ENCODE peak calls at places on chromosome 10, in five cellular contexts. R is H1, S is HepG2, L is K562, I is GM12892. C is an unnamed sample.

GRCh38 chr10:51397695-51398094 is 301.7 kb downstream of the CSTF2T start:
- DNase-seq in R (no peak), S (no peak), L (no peak), I (no peak), C (no peak)

GRCh38 chr10:76242956-76243355 is 811.5 kb downstream of the LRMDA start:
- DNase-seq in R (no peak), S (no peak), L (no peak), I (no peak), C (no peak)

GRCh38 chr10:712089-712488 is 22.6 kb upstream of the DIP2C start:
- DNase-seq in R (no peak), S (peak), L (no peak), I (no peak), C (no peak)

GRCh38 chr10:87531908-87532622 is 27.4 kb downstream of the MINPP1 start:
- DNase-seq in R (no peak), S (no peak), L (no peak), I (no peak), C (no peak)

GRCh38 chr10:132272767-132273090 is 35.0 kb downstream of the STK32C start:
- DNase-seq in R (no peak), S (no peak), L (no peak), I (no peak), C (no peak)

GRCh38 chr10:20767028-20767427 is 130.1 kb downstream of the NEBL start:
- DNase-seq in R (no peak), S (no peak), L (no peak), I (no peak), C (no peak)

GRCh38 chr10:70381491-70382421 is 669 bp downstream of the LRRC20 start:
- DNase-seq in R (peak), S (no peak), L (peak), I (peak), C (peak)

GRCh38 chr10:33547976-33548375 is 213.5 kb upstream of the NRP1 start:
- DNase-seq in R (no peak), S (no peak), L (no peak), I (no peak), C (no peak)

GRCh38 chr10:130141460-130141859 is 5.3 kb downstream of the GLRX3 start:
- DNase-seq in R (no peak), S (peak), L (peak), I (no peak), C (no peak)

GRCh38 chr10:132593900-132594876 is 56.6 kb downstream of the INPP5A start:
- DNase-seq in R (no peak), S (no peak), L (no peak), I (no peak), C (peak)

GRCh38 chr10:120456626-120457430 is at the start of gene PLPP4:
- DNase-seq in R (peak), S (no peak), L (peak), I (no peak), C (peak)

GRCh38 chr10:79056361-79056735 is 12.4 kb upstream of the ZMIZ1 start:
- DNase-seq in R (no peak), S (no peak), L (no peak), I (no peak), C (no peak)

GRCh38 chr10:13206546-13207443 is 27.4 kb downstream of the UCMA start:
- DNase-seq in R (no peak), S (peak), L (no peak), I (no peak), C (no peak)

GRCh38 chr10:132229834-132230556 is 43.2 kb downstream of the DPYSL4 start:
- DNase-seq in R (no peak), S (no peak), L (no peak), I (peak), C (peak)

GRCh38 chr10:73094249-73094850 is 2.3 kb downstream of the P4HA1 start:
- DNase-seq in R (no peak), S (no peak), L (peak), I (no peak), C (no peak)

GRCh38 chr10:93062499-93063216 is 2.1 kb downstream of the CYP26C1 start:
- DNase-seq in R (peak), S (no peak), L (no peak), I (no peak), C (peak)

GRCh38 chr10:62648941-62649340 is 155.6 kb upstream of the ADO start:
- DNase-seq in R (no peak), S (no peak), L (no peak), I (no peak), C (no peak)

GRCh38 chr10:79224992-79225391 is 122.3 kb upstream of the PPIF start:
- DNase-seq in R (no peak), S (no peak), L (no peak), I (no peak), C (no peak)

GRCh38 chr10:70985824-70986336 is 97.5 kb upstream of the PCBD1 start:
- DNase-seq in R (no peak), S (no peak), L (no peak), I (no peak), C (no peak)

GRCh38 chr10:5433182-5433581 is 20.8 kb downstream of the NET1 start:
- DNase-seq in R (no peak), S (no peak), L (peak), I (no peak), C (no peak)

GRCh38 chr10:79488303-79488702 is 24.0 kb upstream of the EIF5AL1 start:
- DNase-seq in R (no peak), S (no peak), L (no peak), I (no peak), C (no peak)

GRCh38 chr10:30092151-30092790 is 32.9 kb upstream of the JCAD start:
- DNase-seq in R (no peak), S (no peak), L (no peak), I (no peak), C (no peak)

GRCh38 chr10:98312349-98312748 is 44.4 kb upstream of the LOXL4 start:
- DNase-seq in R (no peak), S (no peak), L (no peak), I (no peak), C (no peak)

GRCh38 chr10:15353471-15353870 is 17.6 kb downstream of the FAM171A1 start:
- DNase-seq in R (no peak), S (peak), L (no peak), I (no peak), C (no peak)

GRCh38 chr10:31961675-31962074 is 33.0 kb upstream of the ARHGAP12 start:
- DNase-seq in R (no peak), S (no peak), L (no peak), I (no peak), C (no peak)

GRCh38 chr10:113959383-113959760 is 84.3 kb upstream of the ADRB1 start:
- DNase-seq in R (no peak), S (no peak), L (no peak), I (peak), C (no peak)

GRCh38 chr10:69318087-69318996 is 40.0 kb downstream of the HK1 start:
- DNase-seq in R (peak), S (no peak), L (peak), I (peak), C (peak)

GRCh38 chr10:68167271-68167670 is 58.0 kb downstream of the MYPN start:
- DNase-seq in R (no peak), S (no peak), L (no peak), I (no peak), C (no peak)

GRCh38 chr10:131180941-131181855 is 130.3 kb downstream of the TCERG1L start:
- DNase-seq in R (peak), S (no peak), L (no peak), I (no peak), C (no peak)

GRCh38 chr10:123135415-123136141 is at the start of gene HMX3:
- DNase-seq in R (peak), S (no peak), L (peak), I (peak), C (peak)

GRCh38 chr10:49751216-49751615 is 10.9 kb downstream of the OGDHL start:
- DNase-seq in R (no peak), S (no peak), L (no peak), I (no peak), C (no peak)

GRCh38 chr10:126027707-126028106 is 131.3 kb downstream of the FANK1 start:
- DNase-seq in R (no peak), S (no peak), L (no peak), I (no peak), C (no peak)

GRCh38 chr10:48792687-48793096 is 108.0 kb downstream of the WDFY4 start:
- DNase-seq in R (no peak), S (no peak), L (no peak), I (no peak), C (no peak)

GRCh38 chr10:24465124-24465874 is 256.4 kb downstream of the KIAA1217 start:
- DNase-seq in R (no peak), S (no peak), L (no peak), I (no peak), C (no peak)

GRCh38 chr10:14087585-14087984 is 243.1 kb downstream of the FRMD4A start:
- DNase-seq in R (no peak), S (no peak), L (no peak), I (no peak), C (no peak)

GRCh38 chr10:89346264-89346971 is 18.6 kb downstream of the IFIT3 start:
- DNase-seq in R (no peak), S (peak), L (no peak), I (no peak), C (no peak)

GRCh38 chr10:26485150-26485941 is 47.2 kb downstream of the APBB1IP start:
- DNase-seq in R (no peak), S (no peak), L (no peak), I (no peak), C (no peak)

GRCh38 chr10:18312385-18313145 is 172.3 kb downstream of the CACNB2 start:
- DNase-seq in R (no peak), S (peak), L (peak), I (no peak), C (peak)

DNA sequence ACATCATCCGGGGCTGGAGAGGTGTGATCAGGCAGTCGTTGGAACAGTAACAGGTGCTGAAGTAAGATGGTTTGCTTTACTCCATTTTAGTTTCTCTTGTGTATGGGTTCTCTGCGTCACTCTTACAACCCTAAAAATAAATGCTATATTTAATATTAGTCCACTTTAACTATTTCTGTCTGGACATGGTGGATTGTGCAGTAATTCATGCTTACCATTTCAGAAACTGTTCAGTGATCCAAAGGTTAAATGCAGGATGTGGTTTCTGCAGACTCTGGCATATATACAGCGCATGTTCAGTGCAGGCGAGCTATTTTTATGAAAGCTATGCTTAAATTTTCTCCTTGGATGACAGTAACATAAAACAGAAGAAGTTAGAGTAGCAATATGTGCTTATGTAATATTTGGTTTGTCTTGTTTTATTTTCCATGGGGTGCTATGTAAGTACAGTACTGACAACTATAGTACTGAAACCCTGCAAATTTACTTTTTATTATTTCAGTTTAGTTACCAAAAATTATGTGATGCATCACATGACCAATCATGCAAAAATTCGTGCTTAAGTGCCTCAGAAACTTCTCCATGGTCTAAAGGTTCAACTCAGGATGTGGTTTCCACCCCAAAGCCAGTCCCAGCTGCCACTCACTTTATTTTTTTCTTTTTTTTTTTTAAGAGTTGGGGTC is 46.6 kb upstream of the GRID1 start:
- DNase-seq in R (no peak), S (no peak), L (no peak), I (peak), C (no peak)
- TF ChIP-seq POLR2AphosphoS5 in R (no peak), S (no peak), L (no peak), I (no peak), C (no peak)

GRCh38 chr10:45354261-45354660 is 19.8 kb upstream of the ALOX5 start:
- DNase-seq in R (no peak), S (no peak), L (peak), I (no peak), C (no peak)
- TF ChIP-seq TAF1 in R (no peak), S (no peak), L (no peak), I (no peak), C (no peak)

GRCh38 chr10:43823237-43823605 is 174.5 kb upstream of the ZNF32 start:
- DNase-seq in R (no peak), S (no peak), L (no peak), I (no peak), C (no peak)
- TF ChIP-seq POLR2AphosphoS5 in R (no peak), S (no peak), L (no peak), I (no peak), C (no peak)

DNA sequence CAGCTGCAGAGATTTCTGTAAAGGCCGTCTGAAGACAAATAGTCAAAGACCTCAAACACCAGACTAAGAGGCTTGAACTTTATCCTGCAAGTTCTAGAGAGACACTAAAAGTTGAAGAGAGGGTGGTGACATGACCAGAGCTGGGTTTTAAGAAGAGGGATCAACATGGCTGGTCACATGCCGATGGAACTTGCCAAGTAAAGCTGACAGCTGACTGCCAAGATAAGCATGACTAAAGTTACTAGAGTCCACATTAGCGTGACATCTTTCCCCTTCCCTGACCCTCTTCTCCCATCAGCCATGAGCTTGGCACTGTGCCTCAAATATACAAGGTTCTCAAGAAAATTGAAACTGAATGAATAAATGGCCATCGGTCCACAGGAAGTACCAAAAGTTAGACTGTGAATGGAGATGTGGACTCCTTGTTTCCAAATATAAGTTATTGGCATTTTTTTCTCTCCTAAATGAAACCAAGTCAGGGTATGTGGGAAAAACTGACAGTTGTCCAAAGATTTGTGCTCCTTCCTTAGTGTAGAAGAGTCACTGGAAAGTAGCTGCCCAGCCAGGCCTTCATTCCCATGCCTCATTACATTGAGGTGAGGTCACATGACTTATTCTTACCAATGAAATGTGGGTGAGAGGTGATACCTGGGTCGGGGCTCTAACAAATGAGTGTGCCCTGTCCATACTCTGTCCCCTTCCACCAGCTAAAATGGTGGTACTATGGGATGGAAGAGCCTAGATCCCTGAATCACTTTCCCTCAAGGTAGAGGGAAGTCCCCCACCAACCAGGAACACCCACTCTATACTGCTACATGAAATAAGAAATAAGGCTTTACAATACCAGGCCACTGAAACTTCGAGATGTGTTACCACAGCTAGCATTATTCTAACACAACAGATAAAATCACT is 24.4 kb downstream of the XPNPEP1 start:
- DNase-seq in R (no peak), S (no peak), L (peak), I (no peak), C (no peak)
- TF ChIP-seq TAF1 in R (no peak), S (no peak), L (no peak), I (no peak), C (no peak)

GRCh38 chr10:95290801-95291633 is at the start of gene PDLIM1:
- DNase-seq in R (peak), S (peak), L (peak), I (peak), C (peak)

GRCh38 chr10:95290446-95290800 is 380 bp downstream of the PDLIM1 start:
- DNase-seq in R (no peak), S (no peak), L (no peak), I (no peak), C (no peak)

GRCh38 chr10:95291634-95292039 is 834 bp upstream of the PDLIM1 start:
- DNase-seq in R (no peak), S (no peak), L (no peak), I (no peak), C (no peak)

GRCh38 chr10:95289003-95289920 is 1.5 kb downstream of the PDLIM1 start:
- DNase-seq in R (no peak), S (no peak), L (peak), I (no peak), C (no peak)

GRCh38 chr10:95289921-95290421 is 832 bp downstream of the PDLIM1 start:
- DNase-seq in R (no peak), S (no peak), L (no peak), I (no peak), C (no peak)
- TF ChIP-seq POLR2AphosphoS5 in R (no peak), S (no peak), L (no peak), I (no peak), C (no peak)

GRCh38 chr10:4147214-4147613 is 362.2 kb upstream of the KLF6 start:
- DNase-seq in R (no peak), S (no peak), L (no peak), I (no peak), C (no peak)
- TF ChIP-seq TAF1 in R (no peak), S (no peak), L (no peak), I (no peak), C (no peak)

DNA sequence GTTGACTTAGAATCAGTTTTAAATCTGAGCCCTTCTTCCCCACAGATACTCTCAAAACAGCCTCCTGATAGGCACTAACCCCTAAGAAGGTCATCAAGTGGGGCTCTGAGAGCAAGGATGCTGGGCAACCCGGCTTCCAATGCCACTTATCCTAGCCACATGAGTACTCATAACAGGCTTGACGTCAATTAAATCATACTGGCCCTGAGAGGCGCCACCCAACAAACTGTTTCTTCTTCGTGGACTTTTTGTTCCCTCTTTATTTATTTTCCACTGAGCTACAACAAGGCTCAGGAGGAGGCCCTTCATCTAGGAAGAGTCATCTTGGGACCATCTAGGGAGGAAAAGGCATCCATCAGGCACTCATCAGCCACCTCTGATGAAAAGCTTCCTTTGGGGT is 255.9 kb downstream of the KCNMA1 start:
- DNase-seq in R (no peak), S (no peak), L (no peak), I (no peak), C (no peak)
- TF ChIP-seq POLR2AphosphoS5 in R (no peak), S (no peak), L (no peak), I (no peak), C (no peak)

GRCh38 chr10:103231047-103231551 is 14.6 kb upstream of the RPEL1 start:
- DNase-seq in R (no peak), S (peak), L (no peak), I (no peak), C (no peak)
- TF ChIP-seq TAF1 in R (no peak), S (no peak), L (no peak), I (no peak), C (no peak)